ENCODE peak calls at places on chromosomes 13 and 19, in eight cellular contexts. One of them, this sample, is unnamed. For H3K4me1, the result is how much of the 10 kb centered on the place peaks cover.

GRCh38 chr19:6271721-6272410 is 7.9 kb downstream of the MLLT1 start:
- DNase-seq in thoracic aorta: no peak
- DNase-seq in Peyer's patch: peak
- DNase-seq in CD4-positive, CD25-positive, alpha-beta regulatory T cell: no peak
- DNase-seq in fibroblast of lung: peak
- DNase-seq in heart right ventricle: peak
- DNase-seq in suprapubic skin: peak
- DNase-seq in breast epithelium: peak
- DNase-seq in this sample: peak

GRCh38 chr19:384801-385169 is 24.2 kb downstream of the C2CD4C start:
- DNase-seq in breast epithelium: peak
- DNase-seq in fibroblast of lung: no peak
- DNase-seq in thoracic aorta: no peak
- DNase-seq in heart right ventricle: no peak
- DNase-seq in CD4-positive, CD25-positive, alpha-beta regulatory T cell: no peak
- DNase-seq in suprapubic skin: no peak
- DNase-seq in Peyer's patch: peak
- DNase-seq in this sample: no peak

GRCh38 chr13:75149781-75150180 is 332.2 kb downstream of the TBC1D4 start:
- DNase-seq in CD4-positive, CD25-positive, alpha-beta regulatory T cell: no peak
- DNase-seq in heart right ventricle: no peak
- DNase-seq in fibroblast of lung: no peak
- DNase-seq in Peyer's patch: no peak
- DNase-seq in suprapubic skin: no peak
- DNase-seq in thoracic aorta: no peak
- DNase-seq in breast epithelium: no peak
- DNase-seq in this sample: no peak

GRCh38 chr19:44635581-44636438 is 7.9 kb upstream of the PVR start:
- DNase-seq in breast epithelium: no peak
- DNase-seq in thoracic aorta: no peak
- DNase-seq in Peyer's patch: no peak
- DNase-seq in heart right ventricle: no peak
- DNase-seq in fibroblast of lung: peak
- DNase-seq in CD4-positive, CD25-positive, alpha-beta regulatory T cell: no peak
- DNase-seq in suprapubic skin: no peak
- DNase-seq in this sample: no peak

GRCh38 chr13:109220631-109221030 is 565.8 kb downstream of the IRS2 start:
- DNase-seq in breast epithelium: no peak
- DNase-seq in heart right ventricle: no peak
- DNase-seq in CD4-positive, CD25-positive, alpha-beta regulatory T cell: no peak
- DNase-seq in suprapubic skin: no peak
- DNase-seq in fibroblast of lung: no peak
- DNase-seq in thoracic aorta: no peak
- DNase-seq in Peyer's patch: no peak
- DNase-seq in this sample: no peak

GRCh38 chr13:22218784-22219183 is 547.9 kb downstream of the FGF9 start:
- DNase-seq in CD4-positive, CD25-positive, alpha-beta regulatory T cell: no peak
- DNase-seq in suprapubic skin: no peak
- DNase-seq in thoracic aorta: no peak
- DNase-seq in fibroblast of lung: no peak
- DNase-seq in Peyer's patch: no peak
- DNase-seq in heart right ventricle: no peak
- DNase-seq in breast epithelium: no peak
- DNase-seq in this sample: no peak

GRCh38 chr19:2984196-2984490 is 6.8 kb downstream of the TLE6 start:
- DNase-seq in CD4-positive, CD25-positive, alpha-beta regulatory T cell: no peak
- DNase-seq in heart right ventricle: no peak
- DNase-seq in fibroblast of lung: no peak
- DNase-seq in thoracic aorta: peak
- DNase-seq in breast epithelium: no peak
- DNase-seq in suprapubic skin: no peak
- DNase-seq in Peyer's patch: no peak
- DNase-seq in this sample: no peak

GRCh38 chr13:51697181-51697580 is 106.8 kb downstream of the DHRS12 start:
- DNase-seq in breast epithelium: no peak
- DNase-seq in CD4-positive, CD25-positive, alpha-beta regulatory T cell: no peak
- DNase-seq in thoracic aorta: no peak
- DNase-seq in fibroblast of lung: peak
- DNase-seq in heart right ventricle: no peak
- DNase-seq in suprapubic skin: no peak
- DNase-seq in Peyer's patch: no peak
- DNase-seq in this sample: no peak

GRCh38 chr19:17448190-17448967 is at the start of gene TMEM221:
- DNase-seq in thoracic aorta: no peak
- DNase-seq in Peyer's patch: peak
- DNase-seq in heart right ventricle: peak
- DNase-seq in breast epithelium: no peak
- DNase-seq in fibroblast of lung: no peak
- DNase-seq in CD4-positive, CD25-positive, alpha-beta regulatory T cell: peak
- DNase-seq in suprapubic skin: no peak
- DNase-seq in this sample: peak

GRCh38 chr13:71867101-71867814 is at the start of gene DACH1:
- DNase-seq in breast epithelium: peak
- DNase-seq in heart right ventricle: peak
- DNase-seq in CD4-positive, CD25-positive, alpha-beta regulatory T cell: no peak
- DNase-seq in suprapubic skin: peak
- DNase-seq in thoracic aorta: no peak
- DNase-seq in Peyer's patch: no peak
- DNase-seq in fibroblast of lung: peak
- DNase-seq in this sample: peak

GRCh38 chr13:49214917-49215376 is 5.2 kb upstream of the MLNR start:
- DNase-seq in heart right ventricle: no peak
- DNase-seq in suprapubic skin: no peak
- DNase-seq in CD4-positive, CD25-positive, alpha-beta regulatory T cell: peak
- DNase-seq in Peyer's patch: peak
- DNase-seq in thoracic aorta: no peak
- DNase-seq in breast epithelium: no peak
- DNase-seq in fibroblast of lung: no peak
- DNase-seq in this sample: no peak

GRCh38 chr13:97935071-97935470 is 18.4 kb upstream of the IPO5 start:
- DNase-seq in fibroblast of lung: no peak
- DNase-seq in Peyer's patch: no peak
- DNase-seq in heart right ventricle: no peak
- DNase-seq in breast epithelium: no peak
- DNase-seq in suprapubic skin: no peak
- DNase-seq in CD4-positive, CD25-positive, alpha-beta regulatory T cell: no peak
- DNase-seq in thoracic aorta: no peak
- DNase-seq in this sample: no peak

GRCh38 chr19:4781851-4782250 is 9.7 kb upstream of the FEM1A start:
- DNase-seq in heart right ventricle: no peak
- DNase-seq in breast epithelium: no peak
- DNase-seq in thoracic aorta: no peak
- DNase-seq in Peyer's patch: no peak
- DNase-seq in suprapubic skin: no peak
- DNase-seq in fibroblast of lung: no peak
- DNase-seq in CD4-positive, CD25-positive, alpha-beta regulatory T cell: no peak
- DNase-seq in this sample: no peak

GRCh38 chr13:38998739-38999138 is 8.1 kb upstream of the STOML3 start:
- DNase-seq in suprapubic skin: no peak
- DNase-seq in heart right ventricle: no peak
- DNase-seq in fibroblast of lung: no peak
- DNase-seq in Peyer's patch: no peak
- DNase-seq in CD4-positive, CD25-positive, alpha-beta regulatory T cell: no peak
- DNase-seq in thoracic aorta: no peak
- DNase-seq in breast epithelium: no peak
- DNase-seq in this sample: no peak

GRCh38 chr19:1265611-1266115 is 3.5 kb upstream of the CIRBP start:
- DNase-seq in thoracic aorta: peak
- DNase-seq in CD4-positive, CD25-positive, alpha-beta regulatory T cell: no peak
- DNase-seq in fibroblast of lung: peak
- DNase-seq in heart right ventricle: peak
- DNase-seq in Peyer's patch: peak
- DNase-seq in suprapubic skin: peak
- DNase-seq in breast epithelium: no peak
- DNase-seq in this sample: peak

GRCh38 chr13:76884571-76885202 is 1.5 kb downstream of the KCTD12 start:
- DNase-seq in thoracic aorta: no peak
- DNase-seq in heart right ventricle: peak
- DNase-seq in suprapubic skin: no peak
- DNase-seq in fibroblast of lung: peak
- DNase-seq in breast epithelium: no peak
- DNase-seq in Peyer's patch: no peak
- DNase-seq in CD4-positive, CD25-positive, alpha-beta regulatory T cell: no peak
- DNase-seq in this sample: no peak

GRCh38 chr13:45255253-45255987 is 54.6 kb upstream of the KCTD4 start:
- DNase-seq in breast epithelium: no peak
- DNase-seq in thoracic aorta: no peak
- DNase-seq in fibroblast of lung: peak
- DNase-seq in suprapubic skin: no peak
- DNase-seq in Peyer's patch: no peak
- DNase-seq in heart right ventricle: no peak
- DNase-seq in CD4-positive, CD25-positive, alpha-beta regulatory T cell: no peak
- DNase-seq in this sample: no peak

GRCh38 chr13:45256254-45256653 is 55.4 kb upstream of the KCTD4 start:
- DNase-seq in CD4-positive, CD25-positive, alpha-beta regulatory T cell: no peak
- DNase-seq in thoracic aorta: no peak
- DNase-seq in suprapubic skin: no peak
- DNase-seq in heart right ventricle: no peak
- DNase-seq in fibroblast of lung: no peak
- DNase-seq in breast epithelium: no peak
- DNase-seq in Peyer's patch: no peak
- DNase-seq in this sample: no peak

GRCh38 chr13:45258339-45258685 is 57.5 kb upstream of the KCTD4 start:
- DNase-seq in breast epithelium: no peak
- DNase-seq in heart right ventricle: no peak
- DNase-seq in CD4-positive, CD25-positive, alpha-beta regulatory T cell: no peak
- DNase-seq in thoracic aorta: no peak
- DNase-seq in suprapubic skin: no peak
- DNase-seq in fibroblast of lung: peak
- DNase-seq in Peyer's patch: no peak
- DNase-seq in this sample: no peak

DNA sequence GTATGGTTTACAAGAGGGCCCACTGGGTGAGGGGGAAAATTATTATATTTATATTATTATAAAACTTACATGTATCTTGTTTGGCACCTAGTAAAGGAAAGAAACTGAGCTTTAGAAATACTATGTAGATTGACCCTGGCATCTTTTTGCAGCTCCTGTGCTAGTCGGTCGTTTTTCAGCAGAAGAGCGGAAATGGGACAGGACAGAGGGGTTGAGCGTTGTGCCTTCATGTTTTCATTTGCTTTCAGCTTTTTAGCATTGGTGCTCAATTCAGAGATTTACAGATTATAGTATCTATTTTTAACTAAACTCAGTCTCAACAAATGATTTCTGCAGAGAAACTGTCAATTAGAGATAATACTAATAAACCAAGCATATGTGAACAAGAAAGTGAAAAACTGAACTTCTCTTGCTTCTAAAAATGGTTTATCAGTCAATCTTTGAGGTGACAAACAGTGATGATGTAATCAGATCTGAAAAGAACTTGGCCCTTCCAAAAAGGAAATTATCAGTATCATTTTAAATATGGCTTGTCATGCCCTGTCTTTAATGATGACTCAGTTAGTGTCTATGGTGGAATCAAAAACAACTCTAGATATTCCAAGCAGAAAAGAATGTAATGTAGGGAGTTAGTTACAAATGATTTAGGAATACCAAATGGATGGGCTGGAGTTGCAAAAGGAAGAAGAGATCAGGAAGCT is 56.9 kb upstream of the KCTD4 start:
- DNase-seq in breast epithelium: no peak
- DNase-seq in fibroblast of lung: no peak
- DNase-seq in heart right ventricle: no peak
- DNase-seq in Peyer's patch: no peak
- DNase-seq in CD4-positive, CD25-positive, alpha-beta regulatory T cell: peak
- DNase-seq in suprapubic skin: no peak
- DNase-seq in thoracic aorta: no peak
- DNase-seq in this sample: no peak
- H3K4me1 ChIP-seq in breast epithelium: under half
- H3K4me1 ChIP-seq in fibroblast of lung: under half
- H3K4me1 ChIP-seq in heart right ventricle: under half
- H3K4me1 ChIP-seq in Peyer's patch: under half
- H3K4me1 ChIP-seq in CD4-positive, CD25-positive, alpha-beta regulatory T cell: under half
- H3K4me1 ChIP-seq in suprapubic skin: under half
- H3K4me1 ChIP-seq in thoracic aorta: under half
- H3K4me1 ChIP-seq in this sample: under half

GRCh38 chr19:35757231-35757748 is 461 bp upstream of the HSPB6 start:
- DNase-seq in suprapubic skin: peak
- DNase-seq in fibroblast of lung: peak
- DNase-seq in CD4-positive, CD25-positive, alpha-beta regulatory T cell: no peak
- DNase-seq in thoracic aorta: peak
- DNase-seq in breast epithelium: no peak
- DNase-seq in heart right ventricle: peak
- DNase-seq in Peyer's patch: peak
- DNase-seq in this sample: peak
- H3K4me3 ChIP-seq in suprapubic skin: peak
- H3K4me3 ChIP-seq in fibroblast of lung: no peak
- H3K4me3 ChIP-seq in CD4-positive, CD25-positive, alpha-beta regulatory T cell: peak
- H3K4me3 ChIP-seq in thoracic aorta: peak
- H3K4me3 ChIP-seq in breast epithelium: peak
- H3K4me3 ChIP-seq in heart right ventricle: peak
- H3K4me3 ChIP-seq in Peyer's patch: peak
- H3K4me3 ChIP-seq in this sample: peak

DNA sequence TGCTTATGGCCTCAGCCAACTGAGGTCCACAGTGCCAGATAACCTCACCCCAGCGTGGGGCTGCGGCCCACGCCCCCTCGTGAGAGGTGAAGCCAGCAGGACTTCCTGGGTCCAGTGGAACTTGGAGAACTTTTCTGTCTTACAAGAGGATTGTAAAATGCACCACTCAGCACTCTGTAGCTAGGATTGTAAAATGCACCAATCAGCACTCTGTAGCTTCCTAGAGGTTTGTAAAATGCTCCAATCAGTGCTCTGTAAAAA is 109.1 kb downstream of the AKAP11 start:
- DNase-seq in thoracic aorta: no peak
- DNase-seq in heart right ventricle: no peak
- DNase-seq in fibroblast of lung: no peak
- DNase-seq in CD4-positive, CD25-positive, alpha-beta regulatory T cell: no peak
- DNase-seq in Peyer's patch: no peak
- DNase-seq in breast epithelium: no peak
- DNase-seq in suprapubic skin: no peak
- DNase-seq in this sample: no peak
- H3K4me1 ChIP-seq in thoracic aorta: under half
- H3K4me1 ChIP-seq in heart right ventricle: under half
- H3K4me1 ChIP-seq in fibroblast of lung: under half
- H3K4me1 ChIP-seq in CD4-positive, CD25-positive, alpha-beta regulatory T cell: under half
- H3K4me1 ChIP-seq in Peyer's patch: under half
- H3K4me1 ChIP-seq in breast epithelium: under half
- H3K4me1 ChIP-seq in suprapubic skin: under half
- H3K4me1 ChIP-seq in this sample: under half

DNA sequence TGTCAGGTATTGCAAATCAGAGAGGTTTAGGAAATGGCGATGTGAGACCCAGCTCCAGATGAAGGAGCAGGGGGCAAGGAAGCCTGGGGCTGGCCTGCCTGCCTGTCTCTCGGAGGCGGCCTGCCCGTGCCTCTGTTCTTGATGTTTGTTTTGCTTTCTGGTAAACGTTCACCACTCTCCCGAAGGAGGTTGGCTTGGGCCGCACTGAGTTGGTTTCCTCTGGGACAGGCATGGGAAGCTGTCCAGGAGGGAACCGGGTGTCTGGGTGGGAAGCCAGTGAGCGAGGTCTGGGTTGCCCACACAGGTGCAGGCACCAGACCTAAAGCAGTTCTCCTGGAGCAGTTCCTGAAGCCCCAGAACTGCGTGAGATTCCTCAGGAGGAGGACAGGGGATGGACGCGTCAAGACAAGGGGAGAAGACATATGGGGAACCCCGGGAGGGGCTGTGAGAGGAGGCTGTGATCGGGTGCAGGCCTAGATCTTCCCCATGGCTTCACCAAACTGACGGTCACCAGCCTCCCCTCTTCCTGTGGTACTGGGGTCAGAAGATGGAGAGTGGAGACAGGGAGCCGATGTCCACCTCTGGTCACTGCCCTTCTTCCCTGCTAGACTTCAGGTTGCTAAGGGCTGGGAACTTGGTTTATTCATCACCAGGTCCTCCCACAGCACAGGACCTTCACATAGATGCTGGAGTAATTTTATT is 15.2 kb downstream of the COL4A2 start:
- DNase-seq in breast epithelium: no peak
- DNase-seq in heart right ventricle: no peak
- DNase-seq in suprapubic skin: peak
- DNase-seq in CD4-positive, CD25-positive, alpha-beta regulatory T cell: no peak
- DNase-seq in Peyer's patch: no peak
- DNase-seq in fibroblast of lung: no peak
- DNase-seq in thoracic aorta: no peak
- DNase-seq in this sample: no peak
- H3K4me3 ChIP-seq in breast epithelium: no peak
- H3K4me3 ChIP-seq in heart right ventricle: no peak
- H3K4me3 ChIP-seq in suprapubic skin: no peak
- H3K4me3 ChIP-seq in CD4-positive, CD25-positive, alpha-beta regulatory T cell: no peak
- H3K4me3 ChIP-seq in Peyer's patch: no peak
- H3K4me3 ChIP-seq in fibroblast of lung: no peak
- H3K4me3 ChIP-seq in thoracic aorta: peak
- H3K4me3 ChIP-seq in this sample: no peak

This sample was measured in pancreas.